ENCODE peak calls at places on chromosomes 5 and 9, in eight cellular contexts. K is stomach, G is fibroblast of mammary gland, Y is GM06990, I is RWPE1, N is dorsolateral prefrontal cortex, T is thyroid gland, V is progenitor cell of endocrine pancreas. W is an unnamed sample.

GRCh38 chr5:180519098-180519497 is 24.9 kb downstream of the CNOT6 start:
- DNase-seq in K (no peak), G (peak), Y (no peak), I (no peak), N (no peak), T (no peak), V (no peak), W (no peak)

GRCh38 chr5:103646698-103647614 is 84.4 kb upstream of the NUDT12 start:
- DNase-seq in K (no peak), G (no peak), Y (no peak), I (no peak), N (no peak), T (no peak), V (no peak), W (no peak)

GRCh38 chr5:42989198-42989597 is 50.9 kb downstream of the ANXA2R start:
- DNase-seq in K (no peak), G (no peak), Y (no peak), I (no peak), N (no peak), T (no peak), V (no peak), W (no peak)

GRCh38 chr5:137730331-137730730 is 5.6 kb downstream of the KLHL3 start:
- DNase-seq in K (no peak), G (peak), Y (no peak), I (peak), N (no peak), T (no peak), V (no peak), W (no peak)

GRCh38 chr9:77808750-77809079 is 160.6 kb upstream of the GNA14 start:
- DNase-seq in K (no peak), G (peak), Y (no peak), I (no peak), N (no peak), T (no peak), V (no peak), W (no peak)

GRCh38 chr5:65695896-65696295 is 26.0 kb downstream of the SGTB start:
- DNase-seq in K (no peak), G (no peak), Y (no peak), I (no peak), N (peak), T (no peak), V (no peak), W (no peak)

GRCh38 chr9:136268776-136269175 is 23.2 kb upstream of the QSOX2 start:
- DNase-seq in K (no peak), G (no peak), Y (no peak), I (no peak), N (no peak), T (no peak), V (no peak), W (no peak)

GRCh38 chr5:36840077-36840476 is 36.5 kb upstream of the NIPBL start:
- DNase-seq in K (no peak), G (no peak), Y (no peak), I (no peak), N (no peak), T (no peak), V (no peak), W (no peak)

GRCh38 chr9:108516391-108516790 is 339.4 kb downstream of the ACTL7B start:
- DNase-seq in K (no peak), G (no peak), Y (no peak), I (no peak), N (no peak), T (no peak), V (no peak), W (no peak)

GRCh38 chr9:108519417-108519816 is 336.4 kb downstream of the ACTL7B start:
- DNase-seq in K (no peak), G (no peak), Y (no peak), I (no peak), N (no peak), T (no peak), V (no peak), W (no peak)

GRCh38 chr9:108517591-108518365 is 338.0 kb downstream of the ACTL7B start:
- DNase-seq in K (no peak), G (peak), Y (no peak), I (no peak), N (no peak), T (no peak), V (no peak), W (no peak)

GRCh38 chr9:108512426-108513173 is 343.2 kb downstream of the ACTL7B start:
- DNase-seq in K (no peak), G (peak), Y (no peak), I (no peak), N (no peak), T (no peak), V (no peak), W (no peak)

GRCh38 chr9:108515856-108516255 is 339.9 kb downstream of the ACTL7B start:
- DNase-seq in K (no peak), G (no peak), Y (no peak), I (no peak), N (no peak), T (no peak), V (no peak), W (no peak)
- TF ChIP-seq CTCF in K (no peak), G (no peak), Y (no peak), I (no peak), N (no peak), T (no peak), V (no peak), W (no peak)

DNA sequence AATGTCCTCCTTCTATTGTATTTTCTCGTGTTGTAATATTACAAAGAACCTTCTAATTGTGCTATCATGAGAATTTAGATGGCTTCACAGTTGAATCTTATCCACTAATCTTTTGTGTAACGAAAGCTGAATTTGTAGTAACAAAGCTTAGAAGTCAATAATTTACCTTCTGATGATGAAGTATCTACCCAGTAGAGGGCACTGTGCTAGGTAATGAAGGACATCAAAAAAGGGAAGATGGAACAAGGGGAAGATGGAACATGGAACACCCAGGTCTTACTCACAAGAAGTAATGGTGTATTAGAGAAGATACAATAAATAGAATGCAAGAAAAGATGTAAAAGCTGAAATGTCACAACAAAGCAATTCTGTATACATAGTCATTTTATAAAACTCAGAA is 131.0 kb upstream of the CCNG1 start:
- DNase-seq in K (no peak), G (peak), Y (no peak), I (no peak), N (no peak), T (no peak), V (no peak), W (no peak)
- TF ChIP-seq CTCF in K (no peak), G (peak), Y (peak), I (peak), N (no peak), T (no peak), V (peak), W (no peak)

DNA sequence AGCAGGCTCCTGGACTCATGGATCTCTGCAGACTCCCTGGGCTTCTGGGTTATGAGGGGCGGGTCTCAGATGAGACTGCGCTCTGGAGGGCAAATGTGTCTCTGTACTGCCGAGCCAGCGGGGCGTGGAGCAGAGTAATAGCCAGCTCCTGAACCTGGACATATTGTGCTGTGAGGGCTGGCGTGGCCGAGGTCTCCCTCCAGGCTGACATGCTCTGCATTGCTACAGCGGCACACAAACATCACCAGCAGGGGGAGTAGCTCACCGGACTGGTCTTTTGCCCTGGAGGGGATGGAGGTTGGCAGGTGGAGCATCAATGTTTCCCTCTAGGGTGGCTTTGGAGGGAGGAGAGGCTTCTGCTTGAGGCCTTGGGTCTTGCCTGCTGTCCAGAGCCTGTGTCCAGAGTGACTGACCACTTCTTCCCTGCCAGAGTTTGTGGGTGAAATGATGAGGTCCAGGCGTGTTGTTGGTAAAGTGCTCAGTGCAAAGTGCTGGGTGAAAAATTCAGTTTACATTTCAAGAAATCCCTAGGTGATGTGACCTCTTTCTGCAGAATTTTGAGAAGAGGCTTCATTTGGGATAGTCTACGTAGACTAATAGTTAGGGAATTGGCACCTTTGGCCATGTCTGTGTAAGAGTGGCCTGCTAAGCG is 10.9 kb upstream of the GADD45G start:
- DNase-seq in K (peak), G (peak), Y (peak), I (peak), N (no peak), T (peak), V (peak), W (peak)
- TF ChIP-seq CTCF in K (peak), G (peak), Y (peak), I (no peak), N (peak), T (peak), V (peak), W (peak)

GRCh38 chr5:113336975-113337374 is 97.8 kb downstream of the TSSK1B start:
- DNase-seq in K (no peak), G (peak), Y (no peak), I (peak), N (no peak), T (no peak), V (no peak), W (no peak)
- TF ChIP-seq CTCF in K (no peak), G (peak), Y (no peak), I (peak), N (peak), T (no peak), V (peak), W (no peak)

GRCh38 chr9:21392270-21392669 is 7.1 kb upstream of the IFNA2 start:
- DNase-seq in K (no peak), G (peak), Y (peak), I (no peak), N (no peak), T (peak), V (no peak), W (no peak)
- TF ChIP-seq CTCF in K (peak), G (peak), Y (peak), I (no peak), N (no peak), T (peak), V (peak), W (no peak)

DNA sequence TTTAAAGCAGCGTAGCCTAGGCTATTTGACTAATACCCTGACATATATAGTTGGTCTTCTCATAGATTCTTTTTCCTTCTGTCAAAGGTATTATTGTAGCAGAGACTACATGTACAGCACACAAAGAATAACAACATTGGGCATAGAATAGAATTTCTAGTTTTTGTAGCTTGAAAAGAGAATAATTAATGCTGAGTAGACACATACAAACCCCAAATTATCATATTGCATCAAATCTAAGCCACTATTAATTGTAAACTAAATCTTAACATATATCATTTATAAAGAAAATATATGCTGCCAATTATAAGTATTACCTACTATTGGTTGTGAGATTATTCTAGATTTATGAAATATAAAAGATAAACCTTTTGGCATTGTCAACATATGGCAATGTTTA is 574.5 kb downstream of the SLCO4C1 start:
- DNase-seq in K (no peak), G (no peak), Y (no peak), I (no peak), N (no peak), T (no peak), V (no peak), W (no peak)
- TF ChIP-seq CTCF in K (no peak), G (no peak), Y (no peak), I (no peak), N (no peak), T (no peak), V (no peak), W (no peak)

DNA sequence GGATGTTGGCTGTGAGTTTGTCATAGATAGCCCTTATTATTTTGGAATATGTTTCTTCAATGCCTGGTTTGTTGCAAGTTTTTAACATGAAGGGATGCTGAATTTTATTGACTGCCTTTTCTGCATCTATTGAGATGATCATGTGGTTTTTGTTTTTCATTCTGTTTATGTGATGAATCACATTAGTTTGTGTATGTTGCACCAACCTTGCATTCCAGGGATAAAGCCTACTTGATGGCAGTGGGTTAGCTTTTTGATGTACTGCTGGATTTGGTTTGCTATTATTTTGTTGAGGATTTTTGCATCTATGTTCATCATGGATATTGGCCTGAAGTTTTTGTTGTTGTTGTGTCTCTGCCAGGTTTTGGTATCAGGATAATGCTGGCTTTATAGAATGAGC is 225.6 kb downstream of the PCSK1 start:
- DNase-seq in K (no peak), G (no peak), Y (no peak), I (no peak), N (no peak), T (no peak), V (no peak), W (no peak)
- TF ChIP-seq CTCF in K (no peak), G (no peak), Y (no peak), I (no peak), N (no peak), T (no peak), V (no peak), W (no peak)